ENCODE peak calls at places on chromosomes 12 and 14, in ten cellular contexts. F is AG09319; A is stimulated activated CD4-positive, alpha-beta T cell treated with anti-CD3 and anti-CD28 coated beads, Interleukin-15, amount 100 ng/mL, for 1 hour; H is Peyer's patch; G is stromal cell of bone marrow; S is spleen; P is retinal pigment epithelial cell; K is fibroblast of pulmonary artery; Q is fibroblast of lung; L is HFF-Myc. T is an unnamed sample.
A peak's percentile ranks its signal among the peaks of the same experiment; 100 is the strongest.

GRCh38 chr12:44465139-44465538 is 411.0 kb downstream of the NELL2 start:
- DNase-seq in K (no peak), S (no peak), Q (no peak), H (no peak), F (no peak), L (no peak), G (no peak), A (no peak), P (no peak), T (no peak)

GRCh38 chr12:47079365-47079893 is at the start of gene PCED1B:
- DNase-seq in L (no peak), G (peak; percentile 50), A (peak; percentile 56), P (no peak), H (peak; percentile 70), K (peak; percentile 84), S (peak; percentile 94), Q (peak; percentile 69), F (peak; percentile 49), T (no peak)

GRCh38 chr14:102775855-102776760 is 1.1 kb upstream of the TRAF3 start:
- DNase-seq in Q (peak; percentile 85), P (no peak), S (peak; percentile 85), G (no peak), H (no peak), A (no peak), F (no peak), L (no peak), K (peak; percentile 81), T (no peak)

GRCh38 chr12:89951694-89952060 is 243.0 kb upstream of the ATP2B1 start:
- DNase-seq in K (no peak), S (no peak), L (no peak), Q (no peak), P (no peak), G (no peak), A (no peak), H (no peak), F (no peak), T (no peak)

GRCh38 chr12:54390176-54390667 is 5.7 kb upstream of the ZNF385A start:
- DNase-seq in F (no peak), S (no peak), L (no peak), H (no peak), Q (no peak), G (no peak), P (no peak), A (no peak), K (no peak), T (no peak)

GRCh38 chr14:105299654-105300541 is 903 bp downstream of the BRF1 start:
- DNase-seq in F (no peak), L (no peak), A (peak; percentile 6), S (no peak), P (no peak), Q (peak; percentile 8), G (no peak), K (no peak), H (no peak), T (no peak)

GRCh38 chr12:132686831-132687210 is 321 bp downstream of the POLE start:
- DNase-seq in S (no peak), H (no peak), G (no peak), K (no peak), Q (peak; percentile 24), L (no peak), P (no peak), F (no peak), A (no peak), T (no peak)

GRCh38 chr14:50047274-50047676 is 69.1 kb downstream of the VCPKMT start:
- DNase-seq in P (no peak), S (no peak), A (no peak), F (no peak), Q (no peak), G (no peak), H (peak; percentile 73), L (no peak), K (no peak), T (no peak)

GRCh38 chr14:31510855-31511254 is 23.0 kb upstream of the GPR33 start:
- DNase-seq in L (no peak), S (no peak), H (no peak), G (no peak), P (no peak), Q (no peak), A (no peak), K (no peak), F (no peak), T (no peak)

GRCh38 chr12:24561882-24562760 is 386.8 kb downstream of the BCAT1 start:
- DNase-seq in H (no peak), L (no peak), Q (peak; percentile 77), P (no peak), S (peak; percentile 78), G (no peak), A (no peak), K (peak; percentile 57), F (no peak), T (no peak)

GRCh38 chr12:94099191-94099983 is 49.0 kb upstream of the PLXNC1 start:
- DNase-seq in A (no peak), K (no peak), Q (peak; percentile 94), P (no peak), L (no peak), S (no peak), G (peak; percentile 29), H (no peak), F (no peak), T (no peak)

GRCh38 chr12:81229718-81230117 is 151.8 kb downstream of the ACSS3 start:
- DNase-seq in K (no peak), S (no peak), Q (no peak), P (no peak), L (no peak), H (no peak), F (no peak), G (no peak), A (no peak), T (no peak)

GRCh38 chr14:55814873-55815272 is 234.9 kb downstream of the KTN1 start:
- DNase-seq in G (no peak), Q (peak; percentile 35), K (peak; percentile 35), P (no peak), S (no peak), A (no peak), F (no peak), L (no peak), H (no peak), T (peak; percentile 23)

GRCh38 chr14:29339491-29339890 is 572.9 kb downstream of the FOXG1 start:
- DNase-seq in K (peak; percentile 3), S (no peak), H (no peak), G (no peak), A (no peak), Q (peak; percentile 51), L (no peak), P (no peak), F (no peak), T (no peak)

GRCh38 chr12:116818341-116818856 is 62.8 kb downstream of the HRK start:
- DNase-seq in H (peak; percentile 29), A (no peak), F (no peak), P (no peak), K (peak; percentile 40), S (peak; percentile 73), L (no peak), Q (peak; percentile 22), G (no peak), T (no peak)

GRCh38 chr12:105920161-105920684 is 218.5 kb downstream of the NUAK1 start:
- DNase-seq in K (peak; percentile 72), L (no peak), F (no peak), Q (peak; percentile 66), S (no peak), G (no peak), H (no peak), P (no peak), A (no peak), T (no peak)

GRCh38 chr12:54191550-54192022 is 2.8 kb upstream of the SMUG1 start:
- DNase-seq in G (peak; percentile 73), P (peak; percentile 33), S (peak; percentile 92), A (peak; percentile 56), L (peak; percentile 68), K (peak; percentile 90), Q (peak; percentile 65), H (peak; percentile 80), F (peak; percentile 49), T (peak; percentile 68)

GRCh38 chr12:40308851-40309420 is 84.1 kb downstream of the LRRK2 start:
- DNase-seq in P (no peak), H (no peak), G (no peak), L (no peak), S (no peak), A (no peak), F (no peak), Q (no peak), K (no peak), T (no peak)

GRCh38 chr12:123984903-123985302 is 11.9 kb downstream of the ZNF664 start:
- DNase-seq in G (no peak), F (no peak), L (no peak), Q (no peak), A (no peak), K (no peak), S (no peak), H (no peak), P (no peak), T (no peak)

GRCh38 chr14:72742682-72743195 is 151.2 kb downstream of the DPF3 start:
- DNase-seq in P (no peak), K (no peak), H (no peak), L (no peak), A (no peak), F (no peak), G (no peak), Q (no peak), S (no peak), T (no peak)

GRCh38 chr14:69880051-69880487 is 853 bp downstream of the SMOC1 start:
- DNase-seq in G (no peak), L (no peak), K (no peak), P (no peak), F (no peak), S (no peak), A (no peak), H (no peak), Q (no peak), T (no peak)

GRCh38 chr12:1660304-1661187 is 30.3 kb upstream of the ADIPOR2 start:
- DNase-seq in S (no peak), A (peak; percentile 13), F (no peak), H (peak; percentile 47), P (no peak), G (no peak), Q (no peak), K (peak; percentile 72), L (no peak), T (no peak)

GRCh38 chr12:93591137-93591868 is 18.8 kb downstream of the SOCS2 start:
- DNase-seq in F (peak; percentile 52), Q (peak; percentile 88), H (peak; percentile 71), P (no peak), L (peak; percentile 45), K (peak; percentile 84), A (no peak), G (peak; percentile 72), S (peak; percentile 91), T (no peak)

GRCh38 chr12:79424109-79424721 is 266.5 kb downstream of the PAWR start:
- DNase-seq in K (peak; percentile 95), S (no peak), G (peak; percentile 92), P (peak; percentile 89), F (peak; percentile 94), Q (peak; percentile 97), H (no peak), L (peak; percentile 68), A (no peak), T (no peak)

GRCh38 chr12:54723653-54724256 is 75.6 kb upstream of the DCD start:
- DNase-seq in Q (peak; percentile 0), G (peak; percentile 5), H (no peak), P (no peak), F (no peak), S (no peak), A (no peak), K (peak; percentile 25), L (peak; percentile 10), T (no peak)

GRCh38 chr14:78245238-78245637 is 75.1 kb downstream of the NRXN3 start:
- DNase-seq in A (no peak), F (no peak), L (no peak), S (no peak), Q (no peak), P (no peak), H (no peak), K (no peak), G (no peak), T (no peak)

GRCh38 chr14:37194698-37195097 is 3.0 kb upstream of the MIPOL1 start:
- DNase-seq in H (no peak), K (no peak), A (no peak), F (no peak), P (no peak), S (no peak), L (no peak), G (no peak), Q (no peak), T (no peak)

GRCh38 chr12:6167327-6168280 is 32.6 kb upstream of the CD9 start:
- DNase-seq in K (peak; percentile 98), L (peak; percentile 86), Q (peak; percentile 98), S (peak; percentile 74), A (peak; percentile 27), G (peak; percentile 96), F (peak; percentile 56), H (peak; percentile 25), P (peak; percentile 75), T (no peak)